ENCODE peak calls at places on chromosomes 3 and 15, in six cellular contexts. Q is CD8-positive, alpha-beta T cell; S is pancreas; M is GM12878; F is AG04450; E is cardiac muscle cell. J is an unnamed sample. For H3K9me3, the result is how much of the 10 kb centered on the place peaks cover.

GRCh38 chr15:66834863-66835557 is 133.0 kb downstream of the SMAD6 start:
- DNase-seq in Q (no peak), S (no peak), M (no peak), F (no peak), E (peak), J (no peak)

GRCh38 chr3:12300137-12300536 is 11.3 kb downstream of the PPARG start:
- DNase-seq in Q (no peak), S (no peak), M (no peak), F (no peak), E (no peak), J (no peak)

GRCh38 chr3:17133637-17134545 is 249.1 kb downstream of the PLCL2 start:
- DNase-seq in Q (peak), S (no peak), M (no peak), F (no peak), E (no peak), J (no peak)

GRCh38 chr3:63405882-63406281 is 127.8 kb downstream of the SYNPR start:
- DNase-seq in Q (no peak), S (peak), M (no peak), F (no peak), E (no peak), J (no peak)

GRCh38 chr3:156382458-156383346 is 172.2 kb downstream of the SSR3 start:
- DNase-seq in Q (no peak), S (no peak), M (no peak), F (no peak), E (peak), J (no peak)

GRCh38 chr3:194487289-194488006 is 646 bp upstream of the ATP13A3 start:
- DNase-seq in Q (peak), S (peak), M (no peak), F (no peak), E (no peak), J (no peak)

GRCh38 chr3:185024406-185024805 is 128.5 kb downstream of the C3orf70 start:
- DNase-seq in Q (no peak), S (no peak), M (no peak), F (no peak), E (no peak), J (no peak)

GRCh38 chr3:171661484-171661883 is 148.8 kb downstream of the PLD1 start:
- DNase-seq in Q (no peak), S (no peak), M (no peak), F (no peak), E (no peak), J (no peak)

GRCh38 chr15:66737243-66738010 is 35.4 kb downstream of the SMAD6 start:
- DNase-seq in Q (no peak), S (no peak), M (no peak), F (no peak), E (no peak), J (no peak)

GRCh38 chr15:29593086-29593485 is 229.2 kb downstream of the TJP1 start:
- DNase-seq in Q (no peak), S (no peak), M (no peak), F (no peak), E (no peak), J (no peak)

GRCh38 chr3:152349397-152349796 is 80.7 kb downstream of the MBNL1 start:
- DNase-seq in Q (no peak), S (no peak), M (no peak), F (no peak), E (no peak), J (no peak)

GRCh38 chr3:13877911-13878710 is 1.8 kb downstream of the WNT7A start:
- DNase-seq in Q (no peak), S (no peak), M (no peak), F (no peak), E (peak), J (no peak)

GRCh38 chr15:80970018-80970657 is 19.5 kb downstream of the MESD start:
- DNase-seq in Q (peak), S (no peak), M (no peak), F (no peak), E (peak), J (peak)

GRCh38 chr3:10933021-10933420 is 59.5 kb upstream of the SLC6A1 start:
- DNase-seq in Q (no peak), S (peak), M (no peak), F (no peak), E (no peak), J (no peak)

GRCh38 chr3:53859178-53859577 is 12.8 kb downstream of the IL17RB start:
- DNase-seq in Q (no peak), S (no peak), M (no peak), F (no peak), E (no peak), J (no peak)

GRCh38 chr3:97838393-97838792 is 16.6 kb downstream of the CRYBG3 start:
- DNase-seq in Q (no peak), S (no peak), M (no peak), F (no peak), E (no peak), J (no peak)

GRCh38 chr3:173865900-173866498 is 468.5 kb downstream of the NLGN1 start:
- DNase-seq in Q (no peak), S (no peak), M (no peak), F (no peak), E (no peak), J (no peak)
- H3K27ac ChIP-seq in Q (no peak), S (no peak), M (no peak), F (no peak), E (no peak), J (no peak)

DNA sequence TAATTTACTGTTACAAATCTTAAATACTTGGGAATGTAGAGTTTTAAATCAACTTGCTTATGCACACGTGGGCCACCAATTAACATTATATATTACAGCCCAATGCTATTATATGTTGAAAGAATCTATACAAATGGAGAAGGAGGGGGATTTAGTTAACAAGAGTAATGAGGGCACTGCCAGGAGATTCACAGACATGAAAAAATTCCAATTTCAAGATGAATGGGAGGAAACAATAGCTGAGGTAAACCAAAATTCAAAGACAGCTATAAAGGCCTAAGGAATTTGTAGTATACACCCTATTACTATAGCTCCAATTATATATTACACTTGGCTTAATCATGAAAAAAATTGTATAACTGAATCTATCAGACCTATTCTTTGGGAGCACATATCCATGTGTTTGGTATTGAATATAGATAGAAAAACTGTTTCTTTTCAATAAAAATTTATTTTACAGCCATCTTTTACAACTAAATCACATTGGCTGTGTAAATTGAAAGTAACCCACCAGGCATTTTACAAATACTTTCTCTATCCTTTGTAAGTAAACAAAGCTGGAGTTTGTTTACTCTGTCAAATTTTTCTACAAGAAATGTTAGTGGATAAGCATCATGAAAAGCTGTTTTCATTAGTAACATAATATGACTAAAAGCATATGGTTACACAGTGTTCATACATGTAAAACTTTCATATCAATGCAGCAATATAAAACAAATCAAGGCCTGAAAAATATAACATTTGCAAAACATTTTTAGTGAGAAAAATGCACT is 1045.8 kb downstream of the ROBO1 start:
- DNase-seq in Q (no peak), S (no peak), M (no peak), F (no peak), E (no peak), J (no peak)
- H3K9me3 ChIP-seq in Q (under half), S (under half), M (under half), F (under half), E (under half), J (under half)

DNA sequence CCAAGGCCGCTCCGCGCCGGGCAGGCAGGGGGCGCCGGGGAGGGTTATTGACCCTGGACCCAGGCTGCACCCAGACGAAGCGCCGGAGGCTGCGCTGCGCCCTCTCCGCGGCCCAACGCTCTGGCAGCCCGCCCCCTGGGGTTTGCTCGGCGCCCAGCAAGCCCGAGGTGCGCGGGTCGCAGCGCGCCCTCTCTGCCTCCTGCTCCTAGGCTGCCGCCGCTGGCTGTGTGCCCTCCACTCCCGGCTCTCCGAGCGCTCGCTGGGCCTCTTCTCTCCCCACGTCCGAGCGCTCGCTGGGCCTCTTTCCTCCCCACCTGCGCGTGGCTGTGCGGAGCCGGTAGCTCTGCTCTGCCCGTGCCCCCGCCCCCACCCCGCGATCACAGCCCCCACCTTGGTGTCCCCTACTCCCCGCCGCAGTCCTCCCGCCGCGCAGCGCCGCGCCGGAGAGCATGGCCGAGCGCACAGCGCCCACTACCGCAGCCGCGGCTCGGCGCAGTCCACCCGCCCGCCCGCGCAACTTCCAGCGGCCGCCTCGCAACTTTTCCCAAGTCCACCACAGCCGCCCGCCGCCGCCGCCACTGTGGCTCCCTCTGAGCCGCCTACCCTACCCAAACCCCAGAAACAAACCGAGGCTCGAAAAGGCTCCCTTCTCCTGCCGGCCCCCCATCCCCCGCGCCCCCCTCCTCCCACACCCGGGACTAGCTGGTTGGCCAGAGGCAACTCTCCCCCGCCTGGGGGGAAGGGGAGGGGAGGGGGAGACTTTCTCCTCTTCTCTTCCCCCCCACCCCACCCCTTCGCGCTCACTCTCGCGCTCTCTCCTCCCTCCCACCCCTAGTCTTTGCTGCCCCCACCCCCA is 1.1 kb downstream of the MECOM start:
- DNase-seq in Q (peak), S (peak), M (no peak), F (no peak), E (peak), J (no peak)
- TF ChIP-seq CTCF in Q (peak), S (peak), M (peak), F (peak), E (peak), J (peak)

DNA sequence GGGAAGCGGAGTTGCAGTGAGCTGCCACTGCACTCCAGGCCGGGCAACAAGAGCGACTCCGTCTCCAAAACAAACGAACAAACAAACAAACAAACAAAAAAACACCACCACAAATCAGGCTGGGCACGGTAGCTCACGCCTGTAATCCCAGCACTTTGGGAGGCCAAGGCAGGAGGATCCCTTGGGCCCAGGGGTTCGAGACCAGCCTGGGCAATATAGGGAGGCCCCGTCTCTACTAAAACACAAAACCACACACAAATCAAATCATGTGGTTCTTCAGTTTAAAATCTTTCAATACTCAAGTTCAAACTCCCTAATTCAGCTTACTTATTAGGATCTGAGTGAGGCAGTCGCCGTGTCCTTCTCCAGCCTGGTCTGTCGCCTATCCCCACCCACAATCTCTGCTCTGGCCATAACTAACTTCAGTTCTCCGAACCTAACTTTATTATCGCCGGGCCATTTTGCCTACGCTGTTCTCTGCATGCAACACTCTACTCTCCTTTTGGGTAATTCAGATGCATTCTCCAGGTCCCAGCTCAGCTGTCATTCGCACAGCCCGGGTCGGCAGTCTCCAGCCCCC is 643 bp upstream of the RTF1 start:
- DNase-seq in Q (no peak), S (no peak), M (no peak), F (no peak), E (no peak), J (no peak)
- H3K27ac ChIP-seq in Q (peak), S (peak), M (peak), F (peak), E (peak), J (peak)

GRCh38 chr15:79916424-79916823 is 19.6 kb upstream of the MTHFS start:
- DNase-seq in Q (no peak), S (no peak), M (no peak), F (no peak), E (no peak), J (no peak)
- H3K9me3 ChIP-seq in Q (under half), S (under half), M (half or more), F (under half), E (under half), J (half or more)

GRCh38 chr3:26245236-26245635 is 377.3 kb upstream of the LRRC3B start:
- DNase-seq in Q (no peak), S (no peak), M (no peak), F (no peak), E (no peak), J (no peak)
- TF ChIP-seq CTCF in Q (no peak), S (no peak), M (no peak), F (no peak), E (no peak), J (no peak)

J was measured in CD4-positive, alpha-beta T cell.